ENCODE peak calls at places on chromosomes 2 and 18, in seven cellular contexts. R is esophagus squamous epithelium; X is LoVo; S is RKO; Z is stimulated activated CD8-positive, alpha-beta memory T cell treated with anti-CD3 and anti-CD28 coated beads, Interleukin-15, amount 100 ng/mL, for 48 hours; W is neural progenitor cell; H is EH. V is an unnamed sample.

GRCh38 chr2:85662899-85663683 is 4.9 kb downstream of the SFTPB start:
- DNase-seq in W (no peak), R (no peak), X (no peak), H (peak; percentile 92), S (peak; percentile 72), Z (no peak), V (no peak)

GRCh38 chr2:159286709-159287441 is 372 bp upstream of the WDSUB1 start:
- DNase-seq in R (peak; percentile 94), H (peak; percentile 97), Z (peak; percentile 96), W (peak; percentile 99), S (peak; percentile 97), X (peak; percentile 98), V (peak; percentile 98)

GRCh38 chr2:231613054-231613654 is 20.5 kb downstream of the TEX44 start:
- DNase-seq in R (no peak), S (peak; percentile 60), H (peak; percentile 45), X (peak; percentile 33), W (no peak), Z (no peak), V (peak; percentile 49)

GRCh38 chr2:182980115-182980514 is 58.1 kb downstream of the NCKAP1 start:
- DNase-seq in H (peak; percentile 37), W (peak; percentile 32), S (peak; percentile 87), X (peak; percentile 71), R (no peak), Z (no peak), V (peak; percentile 7)

GRCh38 chr2:69469375-69469774 is 32.1 kb upstream of the NFU1 start:
- DNase-seq in R (no peak), S (no peak), H (no peak), Z (no peak), X (no peak), W (no peak), V (no peak)

GRCh38 chr2:77807531-77808215 is 285.5 kb upstream of the LRRTM4 start:
- DNase-seq in Z (no peak), W (peak; percentile 27), R (no peak), H (no peak), X (peak; percentile 78), S (no peak), V (no peak)

GRCh38 chr2:158505448-158505934 is 48.7 kb downstream of the PKP4 start:
- DNase-seq in W (no peak), H (no peak), S (no peak), R (no peak), X (no peak), Z (no peak), V (no peak)

GRCh38 chr2:141348481-141348880 is 782.3 kb downstream of the LRP1B start:
- DNase-seq in Z (no peak), W (no peak), H (peak; percentile 20), R (no peak), S (no peak), X (no peak), V (no peak)

GRCh38 chr2:36329746-36330145 is 25.8 kb upstream of the CRIM1 start:
- DNase-seq in S (no peak), Z (no peak), R (no peak), W (no peak), H (peak; percentile 86), X (no peak), V (no peak)

GRCh38 chr18:45359275-45360009 is 255.8 kb upstream of the SLC14A2 start:
- DNase-seq in W (no peak), S (no peak), H (no peak), Z (no peak), R (no peak), X (no peak), V (no peak)

GRCh38 chr2:59390581-59390980 is 1149.5 kb upstream of the FANCL start:
- DNase-seq in R (no peak), W (no peak), S (no peak), H (no peak), Z (no peak), X (no peak), V (no peak)

GRCh38 chr2:120473522-120474271 is 127.8 kb downstream of the INHBB start:
- DNase-seq in X (no peak), H (no peak), Z (no peak), R (no peak), S (no peak), W (no peak), V (no peak)

GRCh38 chr2:158931577-158931976 is 36.9 kb upstream of the TANC1 start:
- DNase-seq in Z (no peak), X (no peak), H (peak; percentile 78), R (no peak), W (no peak), S (peak; percentile 37), V (no peak)

GRCh38 chr2:202185816-202186221 is 52.6 kb downstream of the SUMO1 start:
- DNase-seq in X (peak; percentile 16), H (peak; percentile 87), Z (no peak), W (no peak), S (no peak), R (no peak), V (no peak)

GRCh38 chr2:64291181-64291580 is 147.0 kb upstream of the PELI1 start:
- DNase-seq in H (peak; percentile 78), Z (no peak), R (no peak), S (peak; percentile 30), W (no peak), X (peak; percentile 87), V (no peak)

GRCh38 chr18:62745089-62745751 is 29.9 kb downstream of the PHLPP1 start:
- DNase-seq in S (no peak), Z (no peak), W (no peak), R (no peak), H (no peak), X (no peak), V (no peak)

GRCh38 chr18:22194151-22194598 is 24.8 kb downstream of the GATA6 start:
- DNase-seq in X (peak; percentile 62), S (no peak), R (no peak), Z (no peak), H (no peak), W (peak; percentile 55), V (no peak)

GRCh38 chr2:168312036-168312822 is 64.8 kb upstream of the STK39 start:
- DNase-seq in W (no peak), S (no peak), R (no peak), X (no peak), H (peak; percentile 24), Z (no peak), V (no peak)

GRCh38 chr18:51614967-51615571 is 417.6 kb upstream of the MEX3C start:
- DNase-seq in X (no peak), R (no peak), H (no peak), W (no peak), Z (no peak), S (no peak), V (no peak)

GRCh38 chr2:128722469-128722868 is 403.8 kb upstream of the HS6ST1 start:
- DNase-seq in W (no peak), H (no peak), Z (no peak), R (no peak), S (no peak), X (no peak), V (no peak)

GRCh38 chr2:205930209-205930608 is 155.8 kb downstream of the INO80D start:
- DNase-seq in H (peak; percentile 42), R (no peak), S (no peak), W (no peak), X (no peak), Z (no peak), V (no peak)

GRCh38 chr2:27681844-27682243 is 18.2 kb downstream of the SLC4A1AP start:
- DNase-seq in Z (no peak), R (no peak), W (no peak), S (peak; percentile 39), X (peak; percentile 61), H (peak; percentile 76), V (no peak)

GRCh38 chr2:108614659-108615058 is 80.4 kb downstream of the LIMS1 start:
- DNase-seq in Z (no peak), W (no peak), S (no peak), X (no peak), H (no peak), R (no peak), V (no peak)

GRCh38 chr2:220670461-220670979 is 901.6 kb downstream of the EPHA4 start:
- DNase-seq in H (no peak), W (peak; percentile 57), X (no peak), Z (no peak), S (no peak), R (no peak), V (no peak)

GRCh38 chr2:239195318-239195871 is 205.4 kb downstream of the HDAC4 start:
- DNase-seq in Z (no peak), H (no peak), S (no peak), W (no peak), R (no peak), X (no peak), V (peak; percentile 91)

GRCh38 chr18:8167036-8167435 is 442.2 kb upstream of the RAB12 start:
- DNase-seq in R (no peak), S (no peak), W (no peak), Z (no peak), X (no peak), H (no peak), V (no peak)

GRCh38 chr2:238259085-238260020 is 19.5 kb upstream of the HES6 start:
- DNase-seq in H (no peak), W (no peak), R (no peak), S (no peak), X (no peak), Z (no peak), V (no peak)